ENCODE peak calls at places on chromosomes 7 and 10, in eight cellular contexts. U, C, V, J, O, M, I and H are unnamed samples.

GRCh38 chr10:48655426-48656240 is 29.0 kb upstream of the WDFY4 start:
- DNase-seq in U (peak; percentile 82), M (peak; percentile 90), I (peak; percentile 80), J (peak; percentile 77), C (peak; percentile 69), O (peak; percentile 66), V (peak; percentile 47), H (peak; percentile 74)

GRCh38 chr7:36023025-36023424 is 130.0 kb upstream of the EEPD1 start:
- DNase-seq in M (no peak), I (no peak), V (no peak), O (no peak), U (no peak), C (no peak), J (no peak), H (no peak)

GRCh38 chr7:130112078-130112477 is 41.7 kb downstream of the KLHDC10 start:
- DNase-seq in O (no peak), U (no peak), M (no peak), J (no peak), V (no peak), I (no peak), C (no peak), H (no peak)

GRCh38 chr10:3468919-3469638 is 296.5 kb upstream of the PITRM1 start:
- DNase-seq in J (peak; percentile 90), O (peak; percentile 66), C (peak; percentile 23), U (peak; percentile 67), V (peak; percentile 96), M (no peak), I (peak; percentile 77), H (peak; percentile 97)

GRCh38 chr10:97771913-97772823 is at the start of gene SFRP5:
- DNase-seq in O (no peak), J (no peak), C (no peak), M (no peak), V (no peak), U (no peak), I (no peak), H (no peak)

GRCh38 chr10:106577266-106577665 is 587.2 kb downstream of the SORCS1 start:
- DNase-seq in J (no peak), U (no peak), I (no peak), V (peak; percentile 79), C (no peak), M (no peak), O (no peak), H (peak; percentile 48)

GRCh38 chr10:124648738-124649137 is 95.4 kb downstream of the FAM53B start:
- DNase-seq in C (peak; percentile 64), M (peak; percentile 90), U (peak; percentile 74), V (peak; percentile 94), J (peak; percentile 76), I (peak; percentile 91), O (no peak), H (peak; percentile 85)

GRCh38 chr10:128047337-128047736 is 78.9 kb downstream of the MKI67 start:
- DNase-seq in J (no peak), I (peak; percentile 85), M (peak; percentile 98), O (peak; percentile 87), U (peak; percentile 94), V (peak; percentile 40), C (peak; percentile 92), H (no peak)

GRCh38 chr10:26909753-26910152 is 49.0 kb upstream of the ABI1 start:
- DNase-seq in O (no peak), J (no peak), C (no peak), V (no peak), U (no peak), I (no peak), M (no peak), H (no peak)

GRCh38 chr10:47246409-47247189 is 53.4 kb upstream of the GDF10 start:
- DNase-seq in M (peak; percentile 42), O (no peak), C (peak; percentile 3), U (no peak), J (no peak), I (peak; percentile 41), V (no peak), H (no peak)

GRCh38 chr10:78414380-78414779 is 380.7 kb downstream of the RPS24 start:
- DNase-seq in J (no peak), M (no peak), I (no peak), U (no peak), O (no peak), V (no peak), C (no peak), H (no peak)

GRCh38 chr10:97812696-97813095 is 36.9 kb upstream of the GOLGA7B start:
- DNase-seq in C (no peak), I (no peak), O (no peak), M (no peak), V (no peak), U (no peak), J (no peak), H (no peak)

GRCh38 chr10:130022501-130023299 is 58.6 kb upstream of the EBF3 start:
- DNase-seq in M (peak; percentile 64), U (no peak), O (no peak), V (peak; percentile 1), I (no peak), C (no peak), J (peak; percentile 89), H (peak; percentile 48)

GRCh38 chr7:130926021-130926691 is 192.1 kb upstream of the KLF14 start:
- DNase-seq in C (no peak), O (no peak), U (no peak), M (peak; percentile 86), J (no peak), I (no peak), V (no peak), H (no peak)

GRCh38 chr7:151794508-151795167 is 82.3 kb downstream of the PRKAG2 start:
- DNase-seq in C (no peak), O (no peak), I (peak; percentile 62), U (no peak), M (peak; percentile 70), J (no peak), V (peak; percentile 38), H (peak; percentile 45)

DNA sequence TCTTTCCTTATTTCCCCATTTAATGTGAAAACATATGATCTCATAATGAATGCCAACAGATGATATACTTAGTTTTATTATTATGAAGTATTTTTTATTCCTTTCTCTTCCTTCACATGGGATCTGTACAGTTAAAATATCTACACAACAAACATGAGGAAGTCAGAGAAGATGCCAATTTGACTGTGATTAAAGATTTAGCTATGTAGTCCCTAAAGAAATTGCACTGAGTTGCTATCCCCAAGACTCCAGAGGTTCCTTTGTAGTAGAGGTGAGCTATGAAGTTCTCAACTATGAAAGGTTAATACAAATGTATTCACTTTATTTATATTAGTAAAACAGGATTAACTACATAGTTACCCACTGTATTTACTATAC is 60.6 kb upstream of the LRRN3 start:
- DNase-seq in J (no peak), M (no peak), I (no peak), C (no peak), V (no peak), O (no peak), U (no peak), H (peak; percentile 17)
- H3K4me3 ChIP-seq in J (no peak overlapping the region), M (no peak overlapping the region), I (no peak overlapping the region), C (no peak overlapping the region), V (no peak overlapping the region), O (no peak overlapping the region), U (no peak overlapping the region), H (no peak overlapping the region)

DNA sequence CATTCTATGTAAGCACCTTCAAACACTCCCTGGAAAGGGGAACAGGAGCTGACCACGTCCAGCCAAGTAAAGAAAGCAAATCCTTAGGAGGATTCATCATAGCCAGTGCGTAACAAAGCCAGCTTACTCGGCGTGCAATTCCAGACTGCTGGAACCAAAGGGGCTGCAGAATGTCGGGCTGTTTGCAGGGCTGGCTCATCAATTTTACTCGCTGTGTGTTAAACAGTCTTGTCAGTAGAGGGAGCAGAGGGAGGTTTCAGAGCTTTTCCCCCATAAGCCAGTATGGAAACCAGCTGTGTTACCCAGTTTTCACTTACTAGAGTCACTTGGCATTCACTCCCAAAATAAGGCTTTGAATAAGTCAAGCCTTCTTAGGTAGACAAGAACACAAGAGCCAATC is 127.1 kb downstream of the KMT2E start:
- DNase-seq in C (no peak), J (peak; percentile 24), I (no peak), M (no peak), V (peak; percentile 57), O (no peak), U (no peak), H (peak; percentile 45)
- TF ChIP-seq CTCF in C (peak; percentile 16), J (peak; percentile 63), I (peak; percentile 18), M (no peak), V (peak; percentile 68), O (no peak), U (no peak), H (peak; percentile 58)

GRCh38 chr10:91296471-91296870 is 76.0 kb downstream of the PCGF5 start:
- DNase-seq in I (no peak), O (no peak), J (peak; percentile 20), C (no peak), V (peak; percentile 60), M (no peak), U (no peak), H (no peak)

GRCh38 chr10:91295346-91295745 is 74.9 kb downstream of the PCGF5 start:
- DNase-seq in C (no peak), V (no peak), I (no peak), O (no peak), M (no peak), J (no peak), U (no peak), H (peak; percentile 41)

GRCh38 chr10:91300011-91300575 is 79.6 kb downstream of the PCGF5 start:
- DNase-seq in U (no peak), V (no peak), C (no peak), O (no peak), J (no peak), M (no peak), I (no peak), H (no peak)

GRCh38 chr10:91294134-91294906 is 73.9 kb downstream of the PCGF5 start:
- DNase-seq in O (no peak), C (no peak), M (no peak), U (no peak), I (no peak), V (no peak), J (no peak), H (no peak)

GRCh38 chr10:91298224-91298862 is 77.9 kb downstream of the PCGF5 start:
- DNase-seq in V (peak; percentile 85), J (peak; percentile 61), C (peak; percentile 71), U (peak; percentile 76), O (peak; percentile 77), I (peak; percentile 80), M (peak; percentile 90), H (peak; percentile 87)
- H3K4me3 ChIP-seq in V (peak overlapping the region; percentile 63), J (peak overlapping the region; percentile 54), C (no peak overlapping the region), U (peak overlapping the region; percentile 52), O (peak overlapping the region; percentile 45), I (peak overlapping the region; percentile 32), M (peak overlapping the region; percentile 36), H (peak overlapping the region; percentile 42)

GRCh38 chr7:39574673-39575349 is 8.6 kb downstream of the YAE1 start:
- DNase-seq in V (no peak), C (no peak), I (no peak), U (no peak), M (no peak), J (no peak), O (no peak), H (no peak)

GRCh38 chr7:39577229-39577874 is 11.1 kb downstream of the YAE1 start:
- DNase-seq in O (no peak), I (no peak), V (no peak), M (no peak), J (no peak), U (no peak), C (no peak), H (no peak)

GRCh38 chr7:39582536-39582935 is 16.3 kb downstream of the YAE1 start:
- DNase-seq in V (no peak), I (no peak), M (no peak), J (no peak), U (no peak), O (no peak), C (no peak), H (no peak)

GRCh38 chr7:39583539-39583938 is 17.3 kb downstream of the YAE1 start:
- DNase-seq in V (no peak), U (no peak), J (no peak), O (no peak), I (no peak), C (no peak), M (no peak), H (no peak)

GRCh38 chr7:39580150-39580874 is 14.1 kb downstream of the YAE1 start:
- DNase-seq in V (peak; percentile 98), C (peak; percentile 85), M (peak; percentile 83), J (peak; percentile 86), I (peak; percentile 89), U (peak; percentile 62), O (peak; percentile 76), H (peak; percentile 92)
- TF ChIP-seq CTCF in V (peak; percentile 84), C (peak; percentile 81), M (peak; percentile 92), J (peak; percentile 69), I (peak; percentile 72), U (peak; percentile 83), O (peak; percentile 87), H (peak; percentile 71)